ENCODE peak calls at places on chromosomes 1 and 21, in eight cellular contexts. I is breast epithelium, D is PC-9, H is fibroblast of lung, Q is lower lobe of right lung, Z is fibroblast of the aortic adventitia, O is AG09309, S is Peyer's patch. Y is an unnamed sample.

GRCh38 chr1:22712502-22713271 is 2.0 kb downstream of the EPHB2 start:
- DNase-seq in I (no peak), D (no peak), H (peak), Q (no peak), Z (peak), O (no peak), S (no peak), Y (no peak)

GRCh38 chr1:109188776-109189175 is 24.9 kb upstream of the SARS1 start:
- DNase-seq in I (no peak), D (no peak), H (no peak), Q (no peak), Z (no peak), O (no peak), S (no peak), Y (no peak)

GRCh38 chr1:245923215-245923614 is 583.9 kb downstream of the SMYD3 start:
- DNase-seq in I (no peak), D (no peak), H (no peak), Q (no peak), Z (no peak), O (no peak), S (no peak), Y (no peak)

GRCh38 chr1:173248247-173248940 is 41.3 kb upstream of the TNFSF4 start:
- DNase-seq in I (no peak), D (no peak), H (no peak), Q (no peak), Z (peak), O (no peak), S (no peak), Y (no peak)

GRCh38 chr1:24384251-24385090 is 29.1 kb downstream of the STPG1 start:
- DNase-seq in I (no peak), D (no peak), H (peak), Q (peak), Z (peak), O (no peak), S (no peak), Y (no peak)

GRCh38 chr1:213381572-213382084 is 330.6 kb downstream of the RPS6KC1 start:
- DNase-seq in I (no peak), D (no peak), H (peak), Q (no peak), Z (no peak), O (no peak), S (no peak), Y (peak)

GRCh38 chr1:90919900-90920299 is 101.9 kb downstream of the ZNF644 start:
- DNase-seq in I (no peak), D (no peak), H (peak), Q (no peak), Z (no peak), O (no peak), S (no peak), Y (no peak)

GRCh38 chr1:31432592-31433395 is 19.8 kb downstream of the SERINC2 start:
- DNase-seq in I (no peak), D (no peak), H (no peak), Q (no peak), Z (no peak), O (no peak), S (no peak), Y (no peak)

GRCh38 chr1:114292194-114292593 is 138.5 kb upstream of the SYT6 start:
- DNase-seq in I (no peak), D (no peak), H (no peak), Q (no peak), Z (no peak), O (no peak), S (no peak), Y (no peak)

GRCh38 chr1:118151312-118151937 is 33.6 kb downstream of the SPAG17 start:
- DNase-seq in I (no peak), D (peak), H (peak), Q (peak), Z (peak), O (peak), S (peak), Y (peak)

GRCh38 chr1:108878678-108879077 is 1.9 kb downstream of the GPSM2 start:
- DNase-seq in I (no peak), D (no peak), H (no peak), Q (no peak), Z (no peak), O (no peak), S (no peak), Y (no peak)

GRCh38 chr1:41280189-41281032 is 38.3 kb upstream of the SCMH1 start:
- DNase-seq in I (no peak), D (no peak), H (no peak), Q (no peak), Z (no peak), O (no peak), S (no peak), Y (no peak)

GRCh38 chr1:196933531-196934189 is 9.9 kb upstream of the CFHR2 start:
- DNase-seq in I (no peak), D (no peak), H (no peak), Q (no peak), Z (no peak), O (no peak), S (no peak), Y (no peak)

GRCh38 chr1:245807306-245807705 is 652.5 kb downstream of the KIF26B start:
- DNase-seq in I (no peak), D (no peak), H (peak), Q (peak), Z (no peak), O (no peak), S (peak), Y (no peak)

GRCh38 chr1:166184897-166185296 is 18.1 kb upstream of the FAM78B start:
- DNase-seq in I (no peak), D (no peak), H (peak), Q (no peak), Z (peak), O (no peak), S (no peak), Y (no peak)

GRCh38 chr1:234123867-234124266 is 219.4 kb downstream of the SLC35F3 start:
- DNase-seq in I (no peak), D (no peak), H (peak), Q (no peak), Z (peak), O (no peak), S (no peak), Y (no peak)

GRCh38 chr1:223621312-223621734 is 44.2 kb downstream of the CAPN8 start:
- DNase-seq in I (no peak), D (no peak), H (no peak), Q (no peak), Z (no peak), O (no peak), S (no peak), Y (no peak)

GRCh38 chr1:23423415-23424170 is 955 bp downstream of the TCEA3 start:
- DNase-seq in I (no peak), D (no peak), H (no peak), Q (peak), Z (no peak), O (no peak), S (no peak), Y (no peak)

GRCh38 chr1:2633401-2633935 is 652 bp upstream of the MMEL1 start:
- DNase-seq in I (no peak), D (no peak), H (no peak), Q (no peak), Z (no peak), O (no peak), S (no peak), Y (no peak)

GRCh38 chr21:39096754-39097153 is 86.5 kb downstream of the PSMG1 start:
- DNase-seq in I (no peak), D (no peak), H (no peak), Q (no peak), Z (no peak), O (no peak), S (no peak), Y (no peak)

GRCh38 chr1:1873186-1873585 is 17.7 kb downstream of the GNB1 start:
- DNase-seq in I (no peak), D (no peak), H (no peak), Q (no peak), Z (no peak), O (no peak), S (no peak), Y (peak)

GRCh38 chr21:40732998-40733397 is 114.0 kb downstream of the DSCAM start:
- DNase-seq in I (no peak), D (no peak), H (no peak), Q (no peak), Z (no peak), O (no peak), S (no peak), Y (no peak)

GRCh38 chr1:34162852-34163766 is 1.9 kb downstream of the CSMD2 start:
- DNase-seq in I (no peak), D (peak), H (peak), Q (peak), Z (peak), O (peak), S (peak), Y (peak)

GRCh38 chr1:155910621-155911121 is 478 bp downstream of the RIT1 start:
- DNase-seq in I (no peak), D (peak), H (peak), Q (no peak), Z (peak), O (no peak), S (no peak), Y (no peak)

GRCh38 chr1:28456078-28456477 is 49.8 kb upstream of the RCC1 start:
- DNase-seq in I (no peak), D (no peak), H (peak), Q (no peak), Z (peak), O (peak), S (no peak), Y (no peak)

GRCh38 chr1:41751804-41752513 is 166.8 kb downstream of the HIVEP3 start:
- DNase-seq in I (no peak), D (no peak), H (peak), Q (peak), Z (no peak), O (no peak), S (no peak), Y (no peak)

GRCh38 chr1:51294566-51295184 is 35.7 kb downstream of the TTC39A start:
- DNase-seq in I (peak), D (no peak), H (no peak), Q (no peak), Z (no peak), O (no peak), S (no peak), Y (no peak)

GRCh38 chr1:154419620-154420020 is 14.5 kb downstream of the IL6R start:
- DNase-seq in I (peak), D (peak), H (peak), Q (peak), Z (peak), O (peak), S (peak), Y (peak)

GRCh38 chr1:22629886-22630285 is 6.5 kb upstream of the C1QA start:
- DNase-seq in I (no peak), D (no peak), H (no peak), Q (no peak), Z (no peak), O (no peak), S (no peak), Y (no peak)

GRCh38 chr1:72434070-72434469 is 151.7 kb upstream of the NEGR1 start:
- DNase-seq in I (no peak), D (no peak), H (no peak), Q (no peak), Z (no peak), O (no peak), S (no peak), Y (no peak)

GRCh38 chr1:184110253-184111204 is 59.0 kb downstream of the TSEN15 start:
- DNase-seq in I (no peak), D (no peak), H (no peak), Q (no peak), Z (peak), O (no peak), S (no peak), Y (no peak)

GRCh38 chr1:204409878-204410763 is 1.5 kb downstream of the PPP1R15B start:
- DNase-seq in I (no peak), D (no peak), H (no peak), Q (no peak), Z (peak), O (no peak), S (no peak), Y (no peak)

DNA sequence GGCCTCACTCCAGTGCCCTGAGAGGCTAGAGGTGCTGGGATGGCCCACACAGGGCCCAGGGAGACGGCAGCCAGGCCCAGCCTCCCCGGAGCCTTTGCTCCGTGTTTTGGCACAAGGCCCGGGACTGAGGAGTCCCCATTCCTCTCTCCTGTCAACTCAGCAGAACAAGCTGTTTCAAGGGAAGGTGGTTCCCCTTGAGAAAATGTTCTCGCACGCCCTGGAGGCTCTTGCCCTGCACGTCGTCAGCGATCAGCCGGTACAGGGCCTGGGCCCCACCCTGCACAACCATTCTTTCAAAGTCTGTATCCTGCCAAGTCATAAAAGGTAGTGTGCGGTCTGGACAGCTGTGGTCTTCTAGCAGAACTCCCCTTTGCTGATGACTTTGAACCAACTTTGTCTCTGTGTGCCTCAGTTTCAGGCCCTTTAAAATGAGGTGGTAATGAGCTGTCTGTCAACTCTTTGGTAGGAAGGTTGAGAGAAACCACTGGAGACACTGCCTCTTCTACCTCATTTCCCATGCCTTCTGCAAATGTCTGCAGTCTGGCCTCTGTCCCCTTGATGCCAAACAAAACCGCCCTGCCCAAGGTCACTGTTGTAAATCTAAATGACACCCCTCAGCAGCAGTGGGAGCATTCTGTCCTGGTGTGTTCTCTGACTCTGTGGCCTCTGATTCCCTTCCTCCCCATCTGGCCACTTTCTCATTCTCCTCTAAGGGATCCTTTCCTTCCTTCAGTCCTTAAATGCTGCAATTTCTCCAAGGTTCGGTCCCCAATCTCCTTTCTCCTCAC is 138.6 kb upstream of the JUN start:
- DNase-seq in I (peak), D (peak), H (peak), Q (peak), Z (peak), O (no peak), S (peak), Y (no peak)
- H3K4me3 ChIP-seq in I (no peak), D (no peak), H (no peak), Q (no peak), Z (no peak), O (no peak), S (no peak), Y (no peak)

GRCh38 chr1:209646558-209646957 is 5.7 kb downstream of the LAMB3 start:
- DNase-seq in I (no peak), D (no peak), H (peak), Q (no peak), Z (no peak), O (no peak), S (no peak), Y (no peak)
- TF ChIP-seq CTCF in I (no peak), D (no peak), H (peak), Q (peak), Z (peak), O (peak), S (no peak), Y (no peak)

GRCh38 chr1:94237291-94238226 is at the start of gene ARHGAP29:
- DNase-seq in I (peak), D (peak), H (peak), Q (peak), Z (peak), O (no peak), S (peak), Y (no peak)
- H3K4me3 ChIP-seq in I (peak), D (peak), H (peak), Q (peak), Z (peak), O (peak), S (peak), Y (peak)

DNA sequence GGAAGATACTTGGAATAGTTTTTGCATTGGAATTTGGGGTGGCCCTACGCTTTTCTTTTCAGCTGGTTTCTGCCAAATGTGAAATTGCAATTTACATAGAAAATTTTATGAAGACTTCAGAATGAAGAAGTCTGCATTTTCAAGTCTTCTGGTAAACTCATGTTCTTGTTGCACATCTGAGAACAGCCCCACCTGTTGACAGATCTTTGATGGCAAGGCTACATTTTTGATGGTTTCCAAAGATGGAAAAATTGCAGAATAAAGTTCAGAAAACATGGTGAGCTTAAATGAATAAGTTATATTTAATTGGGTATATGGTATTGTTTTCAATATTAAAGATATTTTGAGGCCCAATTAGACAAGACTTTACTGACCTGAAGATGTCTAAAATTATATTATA is 25.4 kb downstream of the OLFM3 start:
- DNase-seq in I (no peak), D (no peak), H (no peak), Q (no peak), Z (no peak), O (no peak), S (no peak), Y (no peak)
- TF ChIP-seq CTCF in I (no peak), D (no peak), H (no peak), Q (no peak), Z (no peak), O (no peak), S (no peak), Y (peak)

DNA sequence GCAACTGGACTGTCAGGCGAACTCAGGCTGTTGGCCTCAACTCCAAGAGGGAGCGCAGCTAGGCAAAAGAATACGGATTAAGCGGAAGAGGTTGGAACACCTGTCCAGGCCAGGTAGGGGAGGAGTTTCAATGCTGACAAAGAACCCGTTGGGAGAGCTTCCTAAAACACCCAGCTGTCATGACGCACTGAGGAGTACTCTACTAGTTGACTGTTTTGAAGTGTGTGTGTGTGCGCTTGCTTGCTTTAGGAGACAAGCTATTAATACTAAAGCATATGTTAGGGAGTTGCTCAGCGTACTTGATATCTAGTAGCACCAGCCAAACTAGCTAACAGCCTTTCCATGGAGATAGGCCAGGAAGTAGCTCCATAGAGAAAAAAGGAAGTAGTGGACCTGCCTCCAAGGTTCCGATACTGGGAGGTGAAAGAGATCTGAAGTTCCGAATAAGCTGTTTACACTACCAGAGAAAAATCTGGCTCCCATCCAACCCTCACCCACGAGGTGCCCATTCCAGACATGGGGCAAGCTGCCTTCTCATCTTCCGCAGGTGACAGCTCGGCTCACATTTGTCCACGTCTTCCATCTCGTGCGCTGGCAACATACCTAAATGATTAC is 974 bp upstream of the FNBP1L start:
- DNase-seq in I (no peak), D (peak), H (no peak), Q (no peak), Z (no peak), O (no peak), S (peak), Y (peak)
- H3K4me3 ChIP-seq in I (peak), D (peak), H (no peak), Q (peak), Z (no peak), O (no peak), S (peak), Y (peak)

GRCh38 chr1:36087233-36088123 is 1.2 kb upstream of the ADPRS start:
- DNase-seq in I (no peak), D (no peak), H (no peak), Q (no peak), Z (no peak), O (no peak), S (peak), Y (no peak)
- TF ChIP-seq CTCF in I (no peak), D (no peak), H (no peak), Q (no peak), Z (no peak), O (no peak), S (no peak), Y (no peak)

GRCh38 chr1:201652180-201652579 is 113.3 kb downstream of the NAV1 start:
- DNase-seq in I (no peak), D (no peak), H (no peak), Q (no peak), Z (no peak), O (no peak), S (no peak), Y (no peak)

GRCh38 chr1:201648911-201649775 is 110.2 kb downstream of the NAV1 start:
- DNase-seq in I (no peak), D (no peak), H (peak), Q (no peak), Z (no peak), O (no peak), S (no peak), Y (no peak)

GRCh38 chr1:201648066-201648910 is 109.4 kb downstream of the NAV1 start:
- DNase-seq in I (no peak), D (peak), H (peak), Q (peak), Z (peak), O (no peak), S (no peak), Y (no peak)

GRCh38 chr1:201649776-201650607 is 111.1 kb downstream of the NAV1 start:
- DNase-seq in I (peak), D (peak), H (peak), Q (peak), Z (peak), O (no peak), S (no peak), Y (no peak)

GRCh38 chr1:201650608-201650933 is 111.6 kb downstream of the NAV1 start:
- DNase-seq in I (no peak), D (no peak), H (no peak), Q (no peak), Z (no peak), O (no peak), S (no peak), Y (no peak)
- H3K4me3 ChIP-seq in I (peak), D (no peak), H (peak), Q (peak), Z (peak), O (peak), S (peak), Y (peak)

DNA sequence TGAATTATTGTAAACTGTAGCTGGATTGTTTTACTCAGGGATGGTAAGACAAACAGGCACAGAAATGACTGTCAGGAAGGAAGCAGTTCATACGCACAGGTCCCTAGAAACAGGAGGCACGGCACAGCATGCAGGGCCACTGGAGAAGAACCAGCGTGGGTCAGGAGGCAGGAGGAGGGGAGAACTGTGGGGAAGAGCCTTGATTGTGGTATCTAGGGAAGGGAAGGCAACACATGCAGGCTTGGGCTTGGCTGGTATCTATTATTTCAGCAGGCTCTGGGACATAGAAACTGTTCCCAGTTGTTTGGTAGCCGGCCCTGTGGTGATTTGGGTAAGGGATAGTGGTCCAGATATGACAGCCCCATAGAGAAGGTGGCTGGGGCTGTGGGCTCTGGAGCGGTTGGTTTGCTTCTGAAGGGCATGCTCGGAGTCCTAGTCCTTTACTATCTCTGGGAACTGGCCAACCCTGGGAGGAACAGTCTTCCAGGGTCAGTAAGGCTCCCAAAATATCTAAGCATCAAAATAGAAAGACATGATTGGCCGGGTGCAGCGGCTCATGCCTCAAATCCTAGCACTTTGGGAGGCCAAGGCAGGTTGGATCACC is 43.1 kb upstream of the CCSAP start:
- DNase-seq in I (no peak), D (no peak), H (no peak), Q (no peak), Z (no peak), O (no peak), S (no peak), Y (no peak)
- TF ChIP-seq CTCF in I (no peak), D (no peak), H (no peak), Q (no peak), Z (no peak), O (no peak), S (no peak), Y (no peak)

Y was measured in LNCaP clone FGC.